ENCODE peak calls at places on chromosome 19, in five cellular contexts. G, O, P, J and K are unnamed samples.

GRCh38 chr19:41189425-41190065 is 3.5 kb upstream of the CYP2S1 start:
- DNase-seq in J (no peak), G (no peak), P (no peak), O (peak), K (no peak)

GRCh38 chr19:35882074-35882832 is 13.9 kb downstream of the APLP1 start:
- DNase-seq in G (no peak), J (peak), P (peak), O (no peak), K (no peak)

GRCh38 chr19:30420881-30421280 is 48.7 kb downstream of the ZNF536 start:
- DNase-seq in P (no peak), O (no peak), G (no peak), J (no peak), K (no peak)

GRCh38 chr19:35002037-35002535 is 2.0 kb downstream of the GRAMD1A start:
- DNase-seq in P (no peak), O (peak), J (no peak), G (no peak), K (no peak)

GRCh38 chr19:23099966-23100365 is 16.9 kb upstream of the ZNF730 start:
- DNase-seq in P (no peak), J (no peak), O (no peak), G (no peak), K (no peak)

GRCh38 chr19:2270157-2270571 is 11.8 kb downstream of the PEAK3 start:
- DNase-seq in P (peak), O (no peak), G (no peak), J (no peak), K (no peak)

GRCh38 chr19:13190781-13191540 is 40.8 kb downstream of the IER2 start:
- DNase-seq in P (peak), G (no peak), J (no peak), O (no peak), K (no peak)

GRCh38 chr19:48565090-48565489 is 13.1 kb downstream of the SULT2B1 start:
- DNase-seq in O (peak), P (no peak), J (peak), G (no peak), K (no peak)

GRCh38 chr19:53010494-53010893 is 3.2 kb upstream of the ERVV-1 start:
- DNase-seq in O (peak), J (no peak), G (no peak), P (no peak), K (no peak)

GRCh38 chr19:49335784-49336481 is 727 bp downstream of the CD37 start:
- DNase-seq in G (peak), O (peak), P (no peak), J (no peak), K (no peak)

GRCh38 chr19:45767410-45767880 is 1.6 kb downstream of the SIX5 start:
- DNase-seq in O (peak), G (peak), P (peak), J (peak), K (no peak)

GRCh38 chr19:31478241-31478640 is 129.0 kb upstream of the TSHZ3 start:
- DNase-seq in O (no peak), G (no peak), J (no peak), P (no peak), K (no peak)

GRCh38 chr19:33063356-33064116 is 1.2 kb downstream of the RHPN2 start:
- DNase-seq in P (peak), J (peak), O (peak), G (no peak), K (no peak)

GRCh38 chr19:15871570-15871969 is 26.3 kb downstream of the CYP4F2 start:
- DNase-seq in J (no peak), P (peak), O (no peak), G (no peak), K (no peak)

GRCh38 chr19:11234486-11235075 is 4.8 kb upstream of the ANGPTL8 start:
- DNase-seq in P (no peak), G (no peak), J (no peak), O (no peak), K (no peak)
- TF ChIP-seq CTCF in P (no peak), G (no peak), J (no peak), O (peak), K (no peak)

GRCh38 chr19:55588738-55589137 is 8.1 kb upstream of the ZNF579 start:
- DNase-seq in P (no peak), O (no peak), G (no peak), J (no peak), K (no peak)

GRCh38 chr19:55581828-55582223 is 1.2 kb upstream of the ZNF579 start:
- DNase-seq in P (no peak), J (no peak), G (no peak), O (no peak), K (no peak)

GRCh38 chr19:55586976-55587668 is 6.5 kb upstream of the ZNF579 start:
- DNase-seq in J (peak), P (peak), O (peak), G (peak), K (peak)

GRCh38 chr19:55584871-55585270 is 4.2 kb upstream of the ZNF579 start:
- DNase-seq in O (no peak), J (no peak), P (no peak), G (no peak), K (no peak)

GRCh38 chr19:55585658-55586339 is 5.2 kb upstream of the ZNF579 start:
- DNase-seq in G (no peak), O (peak), J (peak), P (peak), K (no peak)
- H3K4me3 ChIP-seq in G (peak), O (peak), J (peak), P (no peak), K (peak)

GRCh38 chr19:58406818-58407657 is 1.4 kb upstream of the ZNF584 start:
- DNase-seq in O (peak), J (no peak), G (no peak), P (no peak), K (no peak)
- TF ChIP-seq CTCF in O (peak), J (peak), G (peak), P (no peak), K (no peak)

GRCh38 chr19:29267701-29268100 is 54.8 kb upstream of the UQCRFS1 start:
- DNase-seq in J (no peak), P (no peak), G (no peak), O (no peak), K (no peak)

GRCh38 chr19:29268721-29269483 is 56.0 kb upstream of the UQCRFS1 start:
- DNase-seq in O (peak), J (no peak), P (no peak), G (no peak), K (no peak)

GRCh38 chr19:29271341-29271740 is 58.4 kb upstream of the UQCRFS1 start:
- DNase-seq in J (no peak), P (no peak), O (peak), G (no peak), K (no peak)

GRCh38 chr19:29268103-29268502 is 55.2 kb upstream of the UQCRFS1 start:
- DNase-seq in J (no peak), O (peak), G (no peak), P (no peak), K (no peak)

DNA sequence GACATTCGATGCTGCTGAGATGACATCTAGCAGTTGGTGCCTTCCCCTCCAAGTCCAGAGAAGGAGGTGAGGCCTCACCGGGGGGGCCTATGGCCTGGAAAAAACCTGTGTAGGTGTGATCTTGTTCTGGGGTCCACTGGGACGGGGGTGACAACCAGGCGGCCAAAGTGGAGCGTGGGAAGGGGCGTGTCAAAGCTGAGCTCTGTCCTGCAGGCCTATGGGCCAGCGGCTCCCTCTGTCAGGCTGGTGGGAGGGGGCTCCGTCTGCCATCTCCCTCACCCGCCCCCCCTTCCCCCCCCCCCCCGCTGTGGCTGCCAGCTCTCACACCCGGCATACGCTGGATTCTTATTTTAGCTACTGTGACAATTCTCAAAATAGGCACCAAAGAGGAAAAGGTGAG is 56.7 kb upstream of the UQCRFS1 start:
- DNase-seq in O (peak), J (no peak), G (no peak), P (no peak), K (no peak)
- H3K4me3 ChIP-seq in O (no peak), J (no peak), G (no peak), P (no peak), K (no peak)

GRCh38 chr19:629961-630714 is 3.2 kb downstream of the POLRMT start:
- DNase-seq in O (no peak), J (no peak), G (no peak), P (no peak), K (no peak)

GRCh38 chr19:623974-624373 is 9.4 kb downstream of the POLRMT start:
- DNase-seq in G (no peak), O (no peak), P (no peak), J (peak), K (no peak)

GRCh38 chr19:625257-625656 is 8.1 kb downstream of the POLRMT start:
- DNase-seq in P (no peak), O (no peak), G (no peak), J (no peak), K (no peak)

GRCh38 chr19:624433-625109 is 8.8 kb downstream of the POLRMT start:
- DNase-seq in J (no peak), P (no peak), G (no peak), O (no peak), K (no peak)

GRCh38 chr19:628168-628567 is 5.2 kb downstream of the POLRMT start:
- DNase-seq in P (no peak), J (no peak), O (peak), G (no peak), K (no peak)
- TF ChIP-seq CTCF in P (no peak), J (peak), O (peak), G (no peak), K (no peak)

DNA sequence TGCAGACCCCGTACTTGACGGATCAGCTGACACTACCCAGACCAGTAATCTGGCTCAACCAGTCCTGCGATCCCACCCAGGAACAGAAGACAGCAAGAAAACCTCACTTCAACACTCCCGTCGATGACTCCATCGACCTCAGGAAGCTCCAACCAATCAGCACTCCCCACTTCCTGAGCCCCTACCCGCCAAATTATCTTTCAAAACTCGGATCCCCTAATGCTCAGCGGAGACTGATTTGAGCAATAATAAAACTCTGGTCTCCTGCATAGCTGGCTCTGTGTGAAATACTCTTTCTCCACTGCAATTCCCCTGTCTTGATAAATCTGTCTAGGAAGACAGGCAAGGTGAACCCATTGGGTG is 1.2 kb downstream of the LSM4 start:
- DNase-seq in P (no peak), G (no peak), O (no peak), J (peak), K (no peak)
- H3K4me3 ChIP-seq in P (no peak), G (no peak), O (peak), J (peak), K (peak)

GRCh38 chr19:54577334-54577733 is 3.7 kb downstream of the LILRA2 start:
- DNase-seq in O (no peak), P (no peak), G (no peak), J (no peak), K (no peak)
- TF ChIP-seq CTCF in O (no peak), P (no peak), G (no peak), J (no peak), K (no peak)

DNA sequence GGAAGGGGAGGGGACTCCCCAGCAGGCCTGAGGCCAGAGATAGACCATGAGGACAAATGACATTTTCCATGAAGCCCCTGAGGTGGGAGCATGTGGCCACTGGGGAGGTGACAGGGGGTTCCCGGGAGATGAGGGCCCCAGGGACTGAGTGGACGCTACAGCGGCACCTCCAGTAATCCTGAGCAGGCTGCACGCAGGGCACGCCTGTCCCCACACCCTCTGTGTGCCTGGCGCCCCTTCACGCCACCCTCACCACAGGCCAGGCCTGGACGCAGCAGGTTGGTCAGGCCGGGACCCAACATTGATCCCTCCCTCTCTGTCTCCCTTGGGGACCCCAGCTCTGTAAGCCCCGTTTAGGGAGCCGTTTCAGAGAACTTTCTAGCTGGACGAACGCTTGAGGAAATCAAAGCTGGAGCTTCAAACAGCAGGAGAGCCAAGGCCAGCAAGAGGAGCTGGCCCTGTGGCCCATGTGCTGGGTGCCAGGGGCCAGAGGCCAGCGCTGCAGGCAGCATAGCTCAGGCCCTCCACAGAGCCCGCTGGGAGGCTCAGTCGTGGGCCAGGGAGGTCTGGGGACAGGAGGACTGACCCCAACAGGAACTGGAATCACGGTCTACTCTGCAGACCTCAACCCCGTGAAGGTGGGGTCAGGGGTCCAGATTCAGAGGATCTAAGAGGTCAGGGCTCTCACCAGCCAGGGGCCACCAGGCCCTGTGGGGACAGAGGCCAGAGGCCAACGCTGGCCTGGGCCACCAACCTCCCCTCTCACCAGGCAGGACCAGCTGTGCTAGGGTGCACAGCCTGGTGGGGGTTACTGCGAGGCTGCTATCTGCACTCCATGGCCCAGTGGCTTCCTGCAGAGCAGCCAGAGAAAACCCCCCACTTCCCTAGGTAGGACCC is 14.6 kb downstream of the LSM4 start:
- DNase-seq in G (no peak), J (no peak), P (no peak), O (peak), K (no peak)
- H3K4me3 ChIP-seq in G (no peak), J (no peak), P (no peak), O (no peak), K (no peak)

GRCh38 chr19:3798137-3798536 is 12.0 kb upstream of the MATK start:
- DNase-seq in J (no peak), O (no peak), G (no peak), P (no peak), K (no peak)

GRCh38 chr19:3804429-3804828 is 18.2 kb upstream of the MATK start:
- DNase-seq in J (no peak), G (no peak), P (no peak), O (no peak), K (no peak)

GRCh38 chr19:3803114-3803888 is 17.1 kb upstream of the MATK start:
- DNase-seq in P (no peak), G (no peak), O (peak), J (no peak), K (no peak)

GRCh38 chr19:3803986-3804385 is 17.8 kb upstream of the MATK start:
- DNase-seq in O (no peak), G (no peak), J (no peak), P (no peak), K (no peak)

DNA sequence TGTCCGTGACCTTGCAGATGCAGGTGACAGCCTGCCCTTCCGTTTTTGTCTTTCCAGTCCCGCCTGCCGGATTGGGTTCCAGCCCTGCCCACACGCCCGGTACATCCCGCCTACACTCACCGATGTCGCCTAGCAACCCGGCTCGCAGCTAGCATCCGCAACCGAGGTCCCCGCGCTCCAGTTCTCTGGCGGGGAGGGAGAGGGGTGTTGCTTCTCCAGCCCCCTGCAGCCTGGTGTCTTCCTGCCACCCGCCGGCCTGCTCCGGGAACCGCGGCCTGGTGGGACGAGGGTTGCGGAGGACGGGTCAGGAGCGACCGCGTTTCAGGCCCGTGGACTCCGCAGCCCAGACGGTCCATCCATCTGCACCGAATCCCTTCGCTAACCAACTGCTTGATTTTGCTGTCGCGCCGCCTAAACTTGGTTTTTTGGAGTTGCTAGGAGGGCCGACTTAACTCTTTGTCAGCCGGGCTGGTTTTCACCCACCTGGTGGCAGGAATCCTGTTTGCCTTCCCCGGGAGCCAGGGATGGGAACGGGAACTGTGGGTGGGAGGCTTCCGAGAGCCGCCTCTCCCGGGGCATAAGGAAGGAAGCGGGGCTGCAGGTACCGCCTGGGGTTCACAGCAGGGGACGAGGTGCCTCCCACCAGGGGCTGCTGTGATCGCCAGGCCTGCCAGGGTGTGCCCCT is 15.4 kb upstream of the MATK start:
- DNase-seq in J (no peak), P (peak), O (peak), G (no peak), K (no peak)
- TF ChIP-seq CTCF in J (peak), P (no peak), O (peak), G (no peak), K (no peak)